ENCODE peak calls at places on chromosome 7, in four cellular contexts. P is activated CD4-positive, alpha-beta T cell treated with anti-CD3 and anti-CD28 coated beads for 24 hours; X is left kidney; R is stimulated activated CD8-positive, alpha-beta memory T cell treated with anti-CD3 and anti-CD28 coated beads, Interleukin-12 subunit alpha, Interleukin-12 subunit beta, amount 100 ng/mL, for 4 hours. E is an unnamed sample.

GRCh38 chr7:116630357-116630756 is 41.6 kb upstream of the MET start:
- DNase-seq in P (no peak), X (no peak), R (no peak), E (no peak)

GRCh38 chr7:104883248-104883717 is 130.7 kb upstream of the KMT2E start:
- DNase-seq in P (no peak), X (no peak), R (no peak), E (no peak)

GRCh38 chr7:39421251-39421650 is 145.0 kb upstream of the YAE1 start:
- DNase-seq in P (no peak), X (no peak), R (no peak), E (no peak)

GRCh38 chr7:41967156-41967555 is 264.3 kb upstream of the INHBA start:
- DNase-seq in P (no peak), X (no peak), R (no peak), E (no peak)

GRCh38 chr7:106600569-106601373 is 60.2 kb downstream of the CCDC71L start:
- DNase-seq in P (no peak), X (no peak), R (no peak), E (no peak)

GRCh38 chr7:85628187-85628586 is 441.3 kb upstream of the SEMA3D start:
- DNase-seq in P (no peak), X (no peak), R (no peak), E (no peak)

GRCh38 chr7:76224695-76225094 is 23.0 kb downstream of the SRRM3 start:
- DNase-seq in P (no peak), X (no peak), R (no peak), E (no peak)

GRCh38 chr7:98186452-98187137 is 24.6 kb upstream of the BHLHA15 start:
- DNase-seq in P (no peak), X (no peak), R (no peak), E (no peak)

GRCh38 chr7:69422473-69423102 is 175.7 kb upstream of the AUTS2 start:
- DNase-seq in P (no peak), X (peak), R (no peak), E (no peak)

GRCh38 chr7:123682690-123683089 is 27.0 kb downstream of the LMOD2 start:
- DNase-seq in P (no peak), X (peak), R (no peak), E (peak)

GRCh38 chr7:2092279-2092678 is 140.5 kb downstream of the MAD1L1 start:
- DNase-seq in P (no peak), X (no peak), R (no peak), E (no peak)

GRCh38 chr7:35647171-35647574 is 47.8 kb downstream of the HERPUD2 start:
- DNase-seq in P (no peak), X (peak), R (no peak), E (no peak)

GRCh38 chr7:38929460-38930171 is 20.6 kb upstream of the VPS41 start:
- DNase-seq in P (no peak), X (peak), R (no peak), E (no peak)

GRCh38 chr7:76217942-76218566 is 16.4 kb downstream of the SRRM3 start:
- DNase-seq in P (no peak), X (peak), R (no peak), E (no peak)

GRCh38 chr7:73978681-73979563 is 49.1 kb upstream of the ELN start:
- DNase-seq in P (peak), X (peak), R (no peak), E (peak)

GRCh38 chr7:908159-908918 is 32.0 kb downstream of the GET4 start:
- DNase-seq in P (no peak), X (no peak), R (no peak), E (no peak)

GRCh38 chr7:67631496-67631895 is 634.9 kb downstream of the TYW1 start:
- DNase-seq in P (no peak), X (no peak), R (no peak), E (no peak)

GRCh38 chr7:108448777-108449576 is 7.3 kb downstream of the NRCAM start:
- DNase-seq in P (no peak), X (no peak), R (no peak), E (no peak)

GRCh38 chr7:107995184-107996071 is 7.5 kb downstream of the LAMB1 start:
- DNase-seq in P (no peak), X (peak), R (no peak), E (no peak)

GRCh38 chr7:37054631-37055300 is 330.5 kb upstream of the AOAH start:
- DNase-seq in P (no peak), X (no peak), R (no peak), E (no peak)

GRCh38 chr7:29490094-29490607 is 73.5 kb upstream of the PRR15 start:
- DNase-seq in P (no peak), X (no peak), R (no peak), E (no peak)

GRCh38 chr7:124457841-124458240 is 307.8 kb downstream of the GPR37 start:
- DNase-seq in P (no peak), X (no peak), R (no peak), E (no peak)

GRCh38 chr7:32335107-32335506 is 155.1 kb downstream of the LSM5 start:
- DNase-seq in P (no peak), X (no peak), R (no peak), E (no peak)

GRCh38 chr7:68671046-68671445 is 927.2 kb upstream of the AUTS2 start:
- DNase-seq in P (no peak), X (no peak), R (no peak), E (no peak)

GRCh38 chr7:124898523-124898922 is 31.1 kb downstream of the POT1 start:
- DNase-seq in P (no peak), X (no peak), R (no peak), E (no peak)

GRCh38 chr7:101156866-101157589 is 2.8 kb downstream of the AP1S1 start:
- DNase-seq in P (no peak), X (no peak), R (no peak), E (no peak)

GRCh38 chr7:22885824-22886255 is 63.2 kb upstream of the TOMM7 start:
- DNase-seq in P (peak), X (no peak), R (no peak), E (peak)

GRCh38 chr7:22457471-22457870 is 42.5 kb downstream of the STEAP1B start:
- DNase-seq in P (no peak), X (no peak), R (no peak), E (no peak)

GRCh38 chr7:1883834-1884582 is 213.9 kb downstream of the ELFN1 start:
- DNase-seq in P (no peak), X (no peak), R (no peak), E (no peak)

GRCh38 chr7:81816312-81816711 is 46.5 kb upstream of the HGF start:
- DNase-seq in P (no peak), X (peak), R (no peak), E (no peak)

GRCh38 chr7:131072505-131073091 is 255.1 kb upstream of the MKLN1 start:
- DNase-seq in P (no peak), X (peak), R (no peak), E (no peak)

GRCh38 chr7:45962861-45963260 is 41.8 kb upstream of the IGFBP3 start:
- DNase-seq in P (no peak), X (no peak), R (no peak), E (no peak)

GRCh38 chr7:151446412-151446811 is 6.5 kb upstream of the CRYGN start:
- DNase-seq in P (no peak), X (no peak), R (no peak), E (no peak)

GRCh38 chr7:5766321-5766761 is 15.1 kb downstream of the RNF216 start:
- DNase-seq in P (no peak), X (no peak), R (no peak), E (no peak)

GRCh38 chr7:30173058-30173897 is 38.5 kb downstream of the MTURN start:
- DNase-seq in P (no peak), X (peak), R (no peak), E (no peak)

GRCh38 chr7:45198986-45199385 is 41.4 kb downstream of the RAMP3 start:
- DNase-seq in P (no peak), X (no peak), R (no peak), E (no peak)

GRCh38 chr7:86942081-86942480 is 117.4 kb downstream of the ELAPOR2 start:
- DNase-seq in P (no peak), X (no peak), R (no peak), E (no peak)

GRCh38 chr7:3370068-3370704 is 69.1 kb downstream of the SDK1 start:
- DNase-seq in P (no peak), X (no peak), R (no peak), E (no peak)

GRCh38 chr7:128904381-128905197 is 5.9 kb downstream of the KCP start:
- DNase-seq in P (no peak), X (peak), R (no peak), E (peak)

GRCh38 chr7:43377196-43377935 is 205.5 kb upstream of the STK17A start:
- DNase-seq in P (no peak), X (peak), R (no peak), E (no peak)

E was measured in activated naive CD4-positive, alpha-beta T cell treated with anti-CD3 and anti-CD28 coated beads for 36 hours.